ENCODE peak calls at places on chromosomes 6 and 20, in five cellular contexts. Q is uterus, V is heart left ventricle, W is upper lobe of left lung, G is type B pancreatic cell. R is an unnamed sample.

GRCh38 chr6:8000080-8001035 is 63.8 kb downstream of the BLOC1S5 start:
- DNase-seq in W (no peak), G (no peak), V (no peak), Q (no peak), R (no peak)

GRCh38 chr6:170296423-170296745 is 5.5 kb upstream of the DLL1 start:
- DNase-seq in G (no peak), V (no peak), Q (no peak), W (peak; percentile 85), R (no peak)

GRCh38 chr6:15368873-15369272 is 123.0 kb downstream of the JARID2 start:
- DNase-seq in W (no peak), Q (no peak), G (no peak), V (no peak), R (no peak)

GRCh38 chr6:44525761-44526351 is 138.3 kb downstream of the CDC5L start:
- DNase-seq in G (peak; percentile 31), W (no peak), V (no peak), Q (no peak), R (no peak)

GRCh38 chr6:39769012-39769411 is 23.2 kb upstream of the DAAM2 start:
- DNase-seq in W (no peak), V (no peak), G (no peak), Q (no peak), R (no peak)

GRCh38 chr20:23212011-23212410 is 125.9 kb upstream of the CD93 start:
- DNase-seq in V (no peak), G (no peak), Q (no peak), W (no peak), R (no peak)

GRCh38 chr6:27023664-27024063 is 223.8 kb upstream of the PRSS16 start:
- DNase-seq in G (no peak), Q (no peak), W (no peak), V (no peak), R (no peak)

GRCh38 chr6:89258912-89259311 is 41.8 kb upstream of the GABRR1 start:
- DNase-seq in W (no peak), V (no peak), Q (no peak), G (no peak), R (no peak)

GRCh38 chr20:16001286-16001685 is 572.0 kb downstream of the KIF16B start:
- DNase-seq in G (no peak), Q (no peak), V (no peak), W (no peak), R (no peak)

GRCh38 chr20:16360668-16361067 is 212.6 kb downstream of the KIF16B start:
- DNase-seq in W (no peak), G (no peak), V (no peak), Q (no peak), R (no peak)

GRCh38 chr20:58705525-58705924 is 12.9 kb downstream of the NPEPL1 start:
- DNase-seq in G (no peak), V (peak; percentile 18), W (no peak), Q (no peak), R (no peak)

GRCh38 chr20:33010674-33011449 is 3.4 kb downstream of the BPIFB2 start:
- DNase-seq in G (no peak), Q (no peak), V (no peak), W (no peak), R (no peak)

GRCh38 chr20:32687180-32687532 is 13.4 kb upstream of the C20orf203 start:
- DNase-seq in V (no peak), W (no peak), G (no peak), Q (no peak), R (no peak)

DNA sequence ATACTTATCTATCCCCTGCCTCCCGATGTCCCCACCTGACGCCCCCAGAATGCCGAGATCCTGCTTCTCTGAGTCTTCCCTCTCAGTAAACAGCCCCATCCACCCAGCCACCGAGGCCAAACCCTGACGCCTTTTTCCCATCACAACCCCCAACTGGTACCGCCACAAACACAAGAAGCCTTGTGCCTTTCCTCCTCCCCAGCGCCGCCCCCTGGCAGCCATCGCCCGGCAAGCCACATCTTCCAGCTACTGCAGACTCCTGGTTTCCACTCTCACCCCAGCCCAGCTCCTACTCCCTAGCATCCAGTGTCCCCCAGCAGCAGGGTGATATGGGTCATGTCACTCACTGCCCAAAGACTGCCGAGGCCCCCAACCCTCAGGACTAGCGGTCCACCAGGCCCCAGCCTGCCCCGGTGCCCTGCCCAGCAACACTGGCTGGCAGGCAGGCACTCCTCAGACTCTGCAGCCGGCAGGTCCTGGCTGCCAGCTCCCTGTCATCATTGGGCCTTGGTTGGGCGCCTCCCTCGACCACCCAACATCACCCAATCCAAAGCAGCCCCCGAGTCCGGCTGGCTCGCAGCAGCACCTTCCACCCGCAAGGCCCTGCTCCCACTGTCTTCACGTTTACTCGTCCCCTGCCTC is 11.2 kb downstream of the TCFL5 start:
- DNase-seq in W (no peak), G (no peak), V (no peak), Q (no peak), R (no peak)
- TF ChIP-seq CTCF in W (no peak), G (no peak), V (no peak), Q (no peak), R (no peak)

DNA sequence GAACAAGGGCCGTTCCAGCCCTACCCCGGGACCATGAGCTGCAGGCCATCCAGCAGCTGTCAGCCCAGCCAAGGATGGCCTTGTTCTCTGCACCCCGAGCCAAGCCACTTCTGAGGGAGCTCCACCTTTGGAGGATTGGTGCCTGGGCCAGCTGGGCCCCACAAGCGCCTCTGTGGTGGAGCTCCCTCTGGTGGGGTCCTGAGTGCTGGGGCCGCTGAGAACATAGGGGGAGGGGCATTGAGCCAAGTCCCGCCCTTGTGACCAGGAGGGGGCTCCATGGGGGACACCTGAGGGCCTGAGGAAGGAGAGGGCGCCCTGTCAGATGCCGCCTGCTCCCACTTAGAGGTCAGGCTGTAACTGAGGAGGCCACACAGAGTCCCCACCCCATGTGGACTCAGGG is 43.2 kb downstream of the YTHDF1 start:
- DNase-seq in G (no peak), Q (no peak), W (peak; percentile 40), V (no peak), R (no peak)
- TF ChIP-seq CTCF in G (no peak), Q (no peak), W (no peak), V (no peak), R (no peak)

GRCh38 chr20:52192296-52193007 is 873 bp upstream of the ZFP64 start:
- DNase-seq in G (no peak), V (peak; percentile 53), W (no peak), Q (no peak), R (no peak)

GRCh38 chr20:52193133-52193532 is 1.6 kb upstream of the ZFP64 start:
- DNase-seq in G (no peak), Q (no peak), W (no peak), V (no peak), R (no peak)

GRCh38 chr20:52191132-52191435 is 495 bp downstream of the ZFP64 start:
- DNase-seq in G (no peak), Q (no peak), W (no peak), V (no peak), R (no peak)

GRCh38 chr20:52190437-52191131 is 995 bp downstream of the ZFP64 start:
- DNase-seq in G (no peak), Q (no peak), W (no peak), V (peak; percentile 58), R (no peak)

GRCh38 chr20:52191436-52192295 is at the start of gene ZFP64:
- DNase-seq in V (peak; percentile 85), Q (peak; percentile 54), G (peak; percentile 84), W (peak; percentile 95), R (peak; percentile 69)
- TF ChIP-seq CTCF in V (peak; percentile 70), Q (peak; percentile 41), G (peak; percentile 62), W (peak; percentile 39), R (peak; percentile 64)

GRCh38 chr6:29967379-29968010 is 25.2 kb downstream of the HLA-A start:
- DNase-seq in Q (no peak), V (peak; percentile 66), W (no peak), G (no peak), R (no peak)

GRCh38 chr6:29968130-29968529 is 25.8 kb downstream of the HLA-A start:
- DNase-seq in V (no peak), G (no peak), Q (no peak), W (no peak), R (no peak)

GRCh38 chr6:29965873-29966601 is 23.7 kb downstream of the HLA-A start:
- DNase-seq in W (peak; percentile 38), V (peak; percentile 85), G (no peak), Q (peak; percentile 73), R (peak; percentile 44)

GRCh38 chr6:29964553-29964903 is 22.2 kb downstream of the HLA-A start:
- DNase-seq in G (no peak), V (no peak), Q (no peak), W (no peak), R (no peak)

DNA sequence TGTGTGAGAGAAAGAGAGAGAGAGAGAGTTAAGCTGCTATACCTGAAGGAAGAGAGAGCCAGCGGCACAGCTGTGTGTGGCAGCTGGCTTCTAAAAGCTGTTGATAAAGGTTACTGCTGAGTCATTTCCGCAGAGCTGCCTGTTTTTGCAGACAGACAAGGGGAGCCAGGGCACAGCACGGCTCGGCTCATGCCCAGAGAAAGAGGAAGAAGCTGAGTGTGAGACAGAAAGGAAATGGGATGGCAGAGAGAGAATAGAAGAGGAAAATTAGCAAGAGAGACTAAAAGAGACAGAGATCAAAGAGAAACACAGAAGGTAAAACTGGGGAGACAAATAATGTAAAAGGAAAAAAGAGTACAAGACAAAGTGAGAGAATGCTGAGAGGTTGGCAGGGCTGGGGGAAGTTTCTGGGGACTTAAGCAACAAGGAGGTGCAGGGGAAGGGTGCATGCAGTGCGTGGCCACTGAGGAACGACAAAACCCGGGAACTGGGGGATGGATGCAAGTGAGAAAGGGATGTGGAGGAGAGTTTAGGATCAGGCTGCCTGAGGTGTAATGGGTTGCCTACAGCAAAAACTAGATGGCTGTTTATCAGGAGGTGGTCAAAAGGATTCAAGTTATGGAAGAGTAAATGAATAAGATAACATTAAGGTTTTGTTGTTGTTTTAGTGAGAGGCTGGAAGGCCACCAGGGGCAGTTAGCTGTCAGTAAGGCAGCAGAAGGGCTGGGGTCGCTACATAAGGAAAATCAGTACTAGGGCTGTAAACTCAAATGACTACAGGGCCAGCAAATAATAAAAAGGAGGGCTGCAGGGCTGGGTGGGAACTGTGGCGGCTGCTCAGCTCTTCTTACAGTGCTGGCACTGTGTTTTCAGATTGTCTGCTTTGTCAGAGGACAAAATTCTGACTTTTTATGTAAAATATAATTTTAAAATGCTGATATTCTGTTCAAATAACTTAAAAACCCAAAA is 22.9 kb downstream of the HLA-A start:
- DNase-seq in V (peak; percentile 90), G (no peak), Q (peak; percentile 72), W (no peak), R (peak; percentile 67)
- TF ChIP-seq CTCF in V (no peak), G (no peak), Q (no peak), W (no peak), R (no peak)

GRCh38 chr6:87407896-87408720 is at the start of gene CFAP206:
- DNase-seq in W (peak; percentile 94), Q (peak; percentile 79), V (peak; percentile 90), G (peak; percentile 82), R (peak; percentile 76)
- TF ChIP-seq CTCF in W (peak; percentile 23), Q (peak; percentile 9), V (peak; percentile 16), G (peak; percentile 12), R (no peak)

GRCh38 chr6:351867-352289 is 39.7 kb upstream of the IRF4 start:
- DNase-seq in Q (no peak), V (no peak), G (no peak), W (no peak), R (no peak)

GRCh38 chr6:348860-349396 is 42.6 kb upstream of the IRF4 start:
- DNase-seq in G (no peak), W (peak; percentile 86), V (no peak), Q (no peak), R (no peak)

GRCh38 chr6:349491-349921 is 42.0 kb upstream of the IRF4 start:
- DNase-seq in W (no peak), V (no peak), Q (no peak), G (no peak), R (no peak)

GRCh38 chr6:351011-351866 is 40.3 kb upstream of the IRF4 start:
- DNase-seq in G (no peak), W (peak; percentile 76), V (no peak), Q (no peak), R (no peak)

GRCh38 chr6:350371-350770 is 41.2 kb upstream of the IRF4 start:
- DNase-seq in W (no peak), G (no peak), V (no peak), Q (no peak), R (no peak)
- TF ChIP-seq CTCF in W (no peak), G (no peak), V (no peak), Q (no peak), R (no peak)